ENCODE peak calls at places on chromosome 4, in nine cellular contexts. A is CD8-positive, alpha-beta memory T cell; S is adipocyte; M is iris pigment epithelial cell; Z is kidney; I is HT1080; H is AG10803; G is Caki2; P is frontal cortex. C is an unnamed sample.
A peak's percentile ranks its signal among the peaks of the same experiment; 100 is the strongest.

GRCh38 chr4:83782591-83782990 is 246.7 kb downstream of the GPAT3 start:
- DNase-seq in A (no peak), S (no peak), M (no peak), Z (no peak), I (peak; percentile 78), H (no peak), G (no peak), P (no peak), C (peak; percentile 10)

GRCh38 chr4:95027906-95028618 is 270.3 kb downstream of the BMPR1B start:
- DNase-seq in A (no peak), S (no peak), M (no peak), Z (no peak), I (no peak), H (no peak), G (peak; percentile 11), P (no peak), C (no peak)

GRCh38 chr4:8745036-8745827 is 126.4 kb downstream of the HMX1 start:
- DNase-seq in A (no peak), S (no peak), M (no peak), Z (peak; percentile 31), I (no peak), H (no peak), G (no peak), P (no peak), C (no peak)

GRCh38 chr4:123554819-123555499 is 158.4 kb downstream of the SPRY1 start:
- DNase-seq in A (no peak), S (no peak), M (no peak), Z (no peak), I (no peak), H (no peak), G (no peak), P (no peak), C (no peak)

GRCh38 chr4:142845293-142846070 is 619 bp downstream of the INPP4B start:
- DNase-seq in A (no peak), S (peak; percentile 36), M (peak; percentile 8), Z (peak; percentile 81), I (no peak), H (no peak), G (peak; percentile 17), P (no peak), C (peak; percentile 18)

GRCh38 chr4:170089743-170090666 is at the start of gene AADAT:
- DNase-seq in A (no peak), S (peak; percentile 90), M (peak; percentile 58), Z (peak; percentile 91), I (peak; percentile 83), H (peak; percentile 74), G (peak; percentile 74), P (peak; percentile 89), C (peak; percentile 57)

GRCh38 chr4:181685461-181685860 is 557.7 kb upstream of the TENM3 start:
- DNase-seq in A (no peak), S (peak; percentile 42), M (peak; percentile 76), Z (no peak), I (peak; percentile 67), H (peak; percentile 54), G (peak; percentile 7), P (no peak), C (peak; percentile 56)

GRCh38 chr4:52266537-52267137 is 215.5 kb downstream of the SPATA18 start:
- DNase-seq in A (no peak), S (no peak), M (no peak), Z (no peak), I (no peak), H (no peak), G (no peak), P (no peak), C (no peak)

GRCh38 chr4:41209187-41209586 is 5.2 kb downstream of the APBB2 start:
- DNase-seq in A (no peak), S (no peak), M (no peak), Z (no peak), I (no peak), H (peak; percentile 26), G (no peak), P (no peak), C (no peak)

GRCh38 chr4:112007361-112007760 is 137.9 kb upstream of the FAM241A start:
- DNase-seq in A (no peak), S (no peak), M (no peak), Z (no peak), I (no peak), H (peak; percentile 52), G (no peak), P (no peak), C (no peak)

GRCh38 chr4:76987153-76987562 is 37.6 kb downstream of the SEPTIN11 start:
- DNase-seq in A (no peak), S (peak; percentile 97), M (peak; percentile 99), Z (no peak), I (peak; percentile 64), H (peak; percentile 100), G (no peak), P (no peak), C (no peak)